ENCODE peak calls at places on chromosome 5, in four cellular contexts. F is HCT116, O is T-helper 2 cell, J is T follicular helper cell. M is an unnamed sample.

GRCh38 chr5:136133416-136134383 is 1.1 kb downstream of the SMAD5 start:
- DNase-seq in J (no peak), F (no peak), O (no peak), M (no peak)

GRCh38 chr5:150210644-150211043 is 20.8 kb downstream of the SLC6A7 start:
- DNase-seq in F (no peak), J (no peak), O (no peak), M (no peak)

GRCh38 chr5:151178779-151179488 is 21.4 kb upstream of the ANXA6 start:
- DNase-seq in J (no peak), F (no peak), O (no peak), M (no peak)

GRCh38 chr5:34562791-34563190 is 93.3 kb upstream of the RAI14 start:
- DNase-seq in F (no peak), J (no peak), O (no peak), M (no peak)

GRCh38 chr5:16489322-16489791 is 23.8 kb upstream of the ZNF622 start:
- DNase-seq in O (no peak), J (no peak), F (peak; percentile 21), M (no peak)

GRCh38 chr5:142342128-142342981 is 17.5 kb upstream of the SPRY4 start:
- DNase-seq in O (no peak), J (no peak), F (no peak), M (no peak)

GRCh38 chr5:96242536-96242935 is 190.5 kb downstream of the PCSK1 start:
- DNase-seq in O (no peak), J (no peak), F (no peak), M (no peak)

GRCh38 chr5:113020461-113021273 is 44.1 kb downstream of the DCP2 start:
- DNase-seq in O (peak; percentile 8), J (no peak), F (peak; percentile 84), M (peak; percentile 63)

GRCh38 chr5:67416986-67417385 is 220.4 kb upstream of the CD180 start:
- DNase-seq in O (no peak), J (no peak), F (no peak), M (no peak)

GRCh38 chr5:90111354-90112070 is 298.0 kb downstream of the CETN3 start:
- DNase-seq in F (no peak), O (no peak), J (no peak), M (no peak)

GRCh38 chr5:152177626-152178349 is 227.3 kb downstream of the NMUR2 start:
- DNase-seq in J (no peak), F (no peak), O (no peak), M (no peak)

GRCh38 chr5:121758640-121759039 is 93.0 kb upstream of the FTMT start:
- DNase-seq in J (no peak), O (no peak), F (no peak), M (no peak)

GRCh38 chr5:181241393-181241975 is 2.2 kb downstream of the RACK1 start:
- DNase-seq in F (no peak), J (no peak), O (peak; percentile 28), M (no peak)

GRCh38 chr5:127802477-127802865 is 99.3 kb downstream of the CCDC192 start:
- DNase-seq in O (no peak), J (no peak), F (no peak), M (no peak)

GRCh38 chr5:163938595-163938994 is 433.2 kb downstream of the MAT2B start:
- DNase-seq in J (no peak), O (no peak), F (no peak), M (no peak)

GRCh38 chr5:65305913-65306312 is 175.8 kb downstream of the ADAMTS6 start:
- DNase-seq in F (no peak), J (no peak), O (no peak), M (no peak)

M was measured in keratinocyte.